ENCODE peak calls at places on chromosomes 6 and 20, in eight cellular contexts. P is endothelial cell; O is cardiac muscle cell; X is neural progenitor cell; R is hypothalamus; E is pancreas; N is stimulated activated CD4-positive, alpha-beta T cell treated with anti-CD3 and anti-CD28 coated beads, Interleukin-12 subunit alpha, Interleukin-12 subunit beta, amount 100 ng/mL, for 48 hours; Y is MG63. Z is an unnamed sample.

GRCh38 chr6:87504440-87504839 is 31.7 kb downstream of the SLC35A1 start:
- DNase-seq in E (no peak), R (no peak), X (no peak), Y (no peak), O (no peak), P (no peak), N (no peak), Z (peak; percentile 38)

GRCh38 chr20:39775110-39775509 is 813.0 kb downstream of the DHX35 start:
- DNase-seq in E (peak; percentile 18), P (no peak), Y (peak; percentile 96), X (no peak), N (no peak), R (no peak), O (no peak), Z (peak; percentile 46)

GRCh38 chr6:161279677-161280365 is 6.0 kb upstream of the AGPAT4 start:
- DNase-seq in N (no peak), E (no peak), X (no peak), Y (no peak), O (no peak), R (no peak), P (no peak), Z (no peak)

GRCh38 chr20:57381596-57382503 is 9.3 kb upstream of the RBM38 start:
- DNase-seq in E (peak; percentile 93), N (peak; percentile 87), R (no peak), P (peak; percentile 87), Y (peak; percentile 64), O (peak; percentile 85), X (peak; percentile 79), Z (peak; percentile 79)

GRCh38 chr6:150119256-150119655 is 23.6 kb upstream of the PPP1R14C start:
- DNase-seq in Y (no peak), E (no peak), O (no peak), X (no peak), N (no peak), R (no peak), P (no peak), Z (peak; percentile 22)

GRCh38 chr6:3706547-3707467 is 44.7 kb downstream of the PXDC1 start:
- DNase-seq in Y (no peak), O (no peak), P (no peak), R (no peak), E (no peak), X (no peak), N (no peak), Z (peak; percentile 55)

GRCh38 chr6:22006795-22007194 is 290.0 kb downstream of the PRL start:
- DNase-seq in R (no peak), Y (no peak), E (no peak), P (no peak), O (no peak), N (no peak), X (no peak), Z (no peak)

GRCh38 chr6:165245287-165245686 is 64.1 kb downstream of the C6orf118 start:
- DNase-seq in E (no peak), O (peak; percentile 28), N (no peak), P (no peak), Y (peak; percentile 18), R (no peak), X (peak; percentile 27), Z (peak; percentile 60)

GRCh38 chr6:134474980-134475379 is 157.1 kb upstream of the SGK1 start:
- DNase-seq in R (no peak), P (no peak), O (no peak), Y (no peak), N (no peak), X (no peak), E (no peak), Z (no peak)

GRCh38 chr6:56491606-56492328 is 150.9 kb downstream of the DST start:
- DNase-seq in E (no peak), R (no peak), P (no peak), N (no peak), Y (peak; percentile 60), X (no peak), O (no peak), Z (peak; percentile 69)

GRCh38 chr6:170048615-170049256 is 242.1 kb downstream of the DLL1 start:
- DNase-seq in P (no peak), O (no peak), X (no peak), R (peak; percentile 25), N (no peak), Y (peak; percentile 81), E (no peak), Z (no peak)

GRCh38 chr6:170178561-170179477 is 112.1 kb downstream of the DLL1 start:
- DNase-seq in X (no peak), E (peak; percentile 94), R (no peak), P (no peak), Y (peak; percentile 90), O (no peak), N (no peak), Z (peak; percentile 92)

GRCh38 chr6:53048431-53049195 is 16.6 kb upstream of the FBXO9 start:
- DNase-seq in E (no peak), X (no peak), Y (no peak), R (no peak), N (no peak), O (no peak), P (no peak), Z (peak; percentile 91)

GRCh38 chr6:140907235-140907634 is 1225.5 kb upstream of the GJE1 start:
- DNase-seq in Y (no peak), N (no peak), X (no peak), P (no peak), O (no peak), R (no peak), E (peak; percentile 57), Z (no peak)

GRCh38 chr6:157055863-157056262 is 267.5 kb downstream of the TMEM242 start:
- DNase-seq in Y (no peak), X (no peak), O (no peak), E (no peak), P (no peak), R (no peak), N (no peak), Z (no peak)

GRCh38 chr6:45703041-45703739 is 312.5 kb downstream of the CLIC5 start:
- DNase-seq in N (no peak), O (no peak), E (no peak), Y (no peak), R (no peak), P (no peak), X (no peak), Z (peak; percentile 25)

GRCh38 chr20:52192296-52193007 is 873 bp upstream of the ZFP64 start:
- DNase-seq in Y (peak; percentile 43), R (no peak), N (no peak), E (peak; percentile 55), X (peak; percentile 78), P (no peak), O (peak; percentile 49), Z (peak; percentile 17)

GRCh38 chr20:63101781-63102719 is 95.3 kb upstream of the BHLHE23 start:
- DNase-seq in N (peak; percentile 42), E (peak; percentile 59), O (peak; percentile 17), P (no peak), R (no peak), X (peak; percentile 63), Y (peak; percentile 34), Z (peak; percentile 55)

GRCh38 chr20:51021067-51022025 is 1.6 kb downstream of the KCNG1 start:
- DNase-seq in P (no peak), X (peak; percentile 64), E (peak; percentile 25), Y (no peak), N (no peak), R (no peak), O (peak; percentile 39), Z (peak; percentile 38)

GRCh38 chr6:101393291-101394251 is at the start of gene GRIK2:
- DNase-seq in P (peak; percentile 71), X (peak; percentile 86), O (peak; percentile 78), Y (peak; percentile 37), N (no peak), E (peak; percentile 85), R (no peak), Z (peak; percentile 33)

GRCh38 chr6:119749341-119749740 is 399.8 kb upstream of the MAN1A1 start:
- DNase-seq in N (no peak), O (no peak), R (no peak), P (no peak), Y (no peak), X (no peak), E (no peak), Z (no peak)

Z was measured in fibroblast of pulmonary artery.